ENCODE peak calls at places on chromosomes 2 and 18, in four cellular contexts. A, K, Q and L are unnamed samples.

GRCh38 chr2:204691911-204692510 is 146.7 kb downstream of the PARD3B start:
- DNase-seq in Q (peak), K (peak), A (peak), L (peak)

GRCh38 chr2:67234443-67234842 is 162.7 kb upstream of the ETAA1 start:
- DNase-seq in K (peak), A (peak), Q (no peak), L (peak)

GRCh38 chr2:120765911-120766757 is 30.5 kb downstream of the GLI2 start:
- DNase-seq in A (peak), Q (no peak), K (no peak), L (no peak)

GRCh38 chr2:20672191-20672951 is 5.4 kb downstream of the GDF7 start:
- DNase-seq in K (no peak), Q (no peak), A (no peak), L (no peak)

GRCh38 chr2:129904532-129905446 is 74.7 kb upstream of the RAB6C start:
- DNase-seq in Q (no peak), A (no peak), K (no peak), L (peak)

GRCh38 chr2:119760237-119760807 is 600 bp downstream of the PTPN4 start:
- DNase-seq in K (peak), A (peak), Q (no peak), L (peak)

GRCh38 chr2:101704046-101704466 is 6.5 kb downstream of the MAP4K4 start:
- DNase-seq in A (no peak), Q (no peak), K (peak), L (no peak)

GRCh38 chr18:57970356-57971095 is 73.5 kb upstream of the NEDD4L start:
- DNase-seq in A (no peak), Q (peak), K (no peak), L (no peak)

GRCh38 chr2:136057023-136057801 is 60.7 kb downstream of the CXCR4 start:
- DNase-seq in A (no peak), Q (no peak), K (no peak), L (no peak)

GRCh38 chr2:10569460-10569859 is 120.3 kb downstream of the NOL10 start:
- DNase-seq in K (no peak), Q (no peak), A (no peak), L (no peak)

GRCh38 chr18:3498705-3499451 is 48.9 kb downstream of the TGIF1 start:
- DNase-seq in K (peak), Q (peak), A (no peak), L (peak)

GRCh38 chr2:101998556-101999121 is 6.9 kb downstream of the IL1R2 start:
- DNase-seq in Q (no peak), A (no peak), K (no peak), L (peak)

GRCh38 chr2:14301331-14301730 is 331.2 kb upstream of the LRATD1 start:
- DNase-seq in A (no peak), K (no peak), Q (no peak), L (no peak)

GRCh38 chr2:191319181-191319580 is 74.0 kb downstream of the MYO1B start:
- DNase-seq in K (peak), Q (no peak), A (no peak), L (no peak)

GRCh38 chr2:23669413-23670244 is 257.3 kb downstream of the ATAD2B start:
- DNase-seq in Q (no peak), K (peak), A (peak), L (no peak)

GRCh38 chr2:207619764-207620203 is 5.4 kb downstream of the METTL21A start:
- DNase-seq in Q (no peak), A (no peak), K (no peak), L (no peak)

GRCh38 chr2:219638948-219639341 is 11.5 kb downstream of the SLC4A3 start:
- DNase-seq in K (no peak), Q (no peak), A (no peak), L (no peak)

GRCh38 chr2:32484907-32485306 is 128.1 kb downstream of the BIRC6 start:
- DNase-seq in A (no peak), Q (no peak), K (peak), L (no peak)

GRCh38 chr2:9740382-9741040 is 102.8 kb upstream of the TAF1B start:
- DNase-seq in Q (no peak), A (no peak), K (no peak), L (no peak)

DNA sequence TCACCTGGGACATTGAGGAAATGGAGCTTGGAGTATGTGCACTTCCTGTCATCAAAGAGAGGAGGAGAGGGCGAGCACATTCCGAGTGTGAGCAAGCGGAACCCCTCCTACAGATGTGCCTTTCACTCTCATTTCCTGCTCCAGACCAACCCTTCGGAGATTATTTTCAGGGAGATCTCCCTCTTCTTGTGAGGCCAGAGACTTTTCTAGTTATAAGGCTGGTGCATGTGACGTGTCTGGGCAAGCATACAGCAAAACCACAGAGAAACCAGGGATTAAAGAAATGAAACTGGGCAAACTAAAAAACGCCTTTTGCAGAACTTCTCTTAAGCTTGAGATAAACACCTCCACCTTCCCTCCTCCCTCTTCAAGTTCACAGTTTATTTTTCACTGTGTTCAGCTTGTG is 409.2 kb upstream of the TCF4 start:
- DNase-seq in A (no peak), K (peak), Q (no peak), L (no peak)
- TF ChIP-seq CTCF in A (no peak), K (peak), Q (no peak), L (no peak)

GRCh38 chr2:46723346-46723745 is 192.3 kb downstream of the MCFD2 start:
- DNase-seq in Q (no peak), A (no peak), K (no peak), L (no peak)

GRCh38 chr2:46722142-46722541 is 193.5 kb downstream of the MCFD2 start:
- DNase-seq in K (no peak), Q (no peak), A (no peak), L (no peak)

GRCh38 chr2:46718797-46719196 is 196.8 kb downstream of the MCFD2 start:
- DNase-seq in K (no peak), A (no peak), Q (no peak), L (no peak)

GRCh38 chr2:46719499-46719898 is 196.1 kb downstream of the MCFD2 start:
- DNase-seq in K (peak), Q (no peak), A (no peak), L (no peak)

DNA sequence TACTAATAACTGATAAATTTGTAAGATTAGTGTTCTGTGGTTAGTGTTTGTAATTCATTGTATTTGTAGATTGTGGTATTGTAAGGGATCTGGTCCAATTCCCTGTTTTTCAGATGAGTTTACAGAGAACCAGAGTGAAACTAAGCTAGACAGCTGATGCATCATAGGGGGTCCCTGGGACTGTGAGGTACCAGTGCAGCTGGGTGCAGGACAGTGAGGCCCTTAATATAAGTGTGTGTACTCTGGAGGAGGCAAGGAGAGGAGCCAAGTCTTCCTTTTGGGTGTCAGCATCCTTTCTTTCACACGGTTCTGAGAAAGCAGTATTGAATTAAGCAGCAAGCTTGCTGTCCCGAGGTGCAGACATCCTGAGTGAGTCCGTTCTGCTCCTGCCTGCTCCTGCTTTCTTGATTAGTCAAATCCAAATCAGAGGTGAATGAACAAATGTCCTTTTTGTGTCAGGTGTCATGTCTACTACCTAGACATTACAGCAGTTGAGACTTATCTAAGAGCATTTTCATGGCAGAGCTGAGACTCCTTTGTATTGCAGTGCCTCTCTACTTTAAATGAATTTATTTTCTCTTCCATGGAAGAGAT is 194.9 kb downstream of the MCFD2 start:
- DNase-seq in Q (no peak), K (no peak), A (no peak), L (no peak)
- TF ChIP-seq CTCF in Q (no peak), K (no peak), A (no peak), L (no peak)

GRCh38 chr2:209425082-209426071 is 1.5 kb downstream of the MAP2 start:
- DNase-seq in K (peak), Q (peak), A (peak), L (no peak)
- TF ChIP-seq CTCF in K (peak), Q (peak), A (no peak), L (peak)

DNA sequence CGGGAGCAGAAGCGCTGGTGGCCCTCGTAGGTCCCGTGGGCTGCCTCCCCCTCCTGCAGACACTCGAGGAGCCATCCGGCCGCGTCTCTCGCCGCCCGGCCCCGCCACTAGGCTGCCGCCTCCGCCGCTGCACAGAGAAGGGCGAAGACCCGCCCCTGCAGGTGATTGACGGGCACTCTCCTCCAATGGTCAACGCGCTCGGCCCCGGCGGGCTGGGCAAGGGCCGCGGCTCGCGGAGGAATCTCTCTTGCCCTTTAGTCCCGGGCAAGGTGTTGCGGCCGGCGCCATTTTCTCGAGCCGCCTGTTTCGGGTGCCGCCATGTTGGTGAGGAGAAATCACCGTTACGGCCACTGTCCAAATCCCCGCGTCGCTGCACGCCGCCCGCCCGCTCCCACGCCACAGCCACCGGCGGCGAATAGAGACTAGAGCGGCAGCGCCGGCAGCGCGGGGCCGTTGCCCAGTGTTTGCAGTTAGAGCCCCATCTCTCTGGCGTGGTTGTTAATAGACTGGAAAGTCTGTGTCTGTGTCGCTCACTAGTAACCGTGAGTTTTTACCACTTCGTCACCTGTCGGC is at the start of gene ZC3H6:
- DNase-seq in A (peak), K (peak), Q (peak), L (peak)
- TF ChIP-seq CTCF in A (no peak), K (no peak), Q (peak), L (peak)